ENCODE peak calls at places on chromosomes 4 and X, in six cellular contexts. S, B, L, K, H and N are unnamed samples.

GRCh38 chr4:72019688-72020087 is 12.1 kb upstream of the NPFFR2 start:
- ATAC-seq in K (no peak), L (no peak), B (no peak), S (no peak), H (peak; percentile 43), N (no peak)

GRCh38 chr4:152734015-152734698 is 45.4 kb downstream of the TIGD4 start:
- ATAC-seq in K (peak; percentile 36), L (no peak), H (peak; percentile 63), B (no peak), S (no peak), N (no peak)

GRCh38 chr4:12712648-12713339 is 771.3 kb downstream of the RAB28 start:
- ATAC-seq in H (no peak), B (no peak), K (no peak), S (no peak), L (peak; percentile 31), N (no peak)

GRCh38 chr4:38985363-38986065 is 46.7 kb downstream of the TMEM156 start:
- ATAC-seq in K (no peak), H (no peak), L (no peak), S (no peak), B (no peak), N (no peak)

GRCh38 chr4:20916106-20916505 is 215.8 kb downstream of the PACRGL start:
- ATAC-seq in S (no peak), K (no peak), L (no peak), B (no peak), H (no peak), N (no peak)

GRCh38 chr4:143390764-143391163 is 54.1 kb downstream of the GAB1 start:
- ATAC-seq in L (peak; percentile 43), S (peak; percentile 22), K (no peak), B (no peak), H (peak; percentile 46), N (no peak)

GRCh38 chr4:119663160-119663788 is 34.7 kb upstream of the PDE5A start:
- ATAC-seq in L (no peak), K (no peak), S (no peak), H (peak; percentile 79), B (no peak), N (no peak)

GRCh38 chr4:180993179-180993841 is 1249.9 kb upstream of the TENM3 start:
- ATAC-seq in L (no peak), H (no peak), S (no peak), B (no peak), K (no peak), N (no peak)

GRCh38 chr4:167232805-167233522 is 1.3 kb downstream of the SPOCK3 start:
- ATAC-seq in K (no peak), L (no peak), B (no peak), S (no peak), H (no peak), N (no peak)

GRCh38 chrX:1537031-1537715 is at the start of gene P2RY8:
- ATAC-seq in L (peak; percentile 83), K (peak; percentile 79), S (peak; percentile 67), B (peak; percentile 83), H (peak; percentile 69), N (peak; percentile 70)

GRCh38 chr4:32147446-32148064 is 1427.4 kb downstream of the PCDH7 start:
- ATAC-seq in K (no peak), H (peak; percentile 96), B (no peak), S (no peak), L (no peak), N (no peak)

GRCh38 chr4:24073948-24074347 is 184.1 kb upstream of the PPARGC1A start:
- ATAC-seq in H (no peak), S (no peak), K (no peak), L (no peak), B (no peak), N (no peak)

GRCh38 chrX:145919400-145919799 is 101.8 kb downstream of the SLITRK2 start:
- ATAC-seq in S (no peak), K (no peak), B (no peak), L (no peak), H (no peak), N (no peak)

GRCh38 chr4:159484049-159484448 is 381.2 kb downstream of the RAPGEF2 start:
- ATAC-seq in S (no peak), L (no peak), B (no peak), H (no peak), K (no peak), N (no peak)

GRCh38 chr4:127586922-127587571 is 45.7 kb upstream of the INTU start:
- ATAC-seq in K (peak; percentile 68), H (peak; percentile 96), B (peak; percentile 89), S (peak; percentile 99), L (peak; percentile 99), N (no peak)

GRCh38 chr4:145939856-145940255 is 1.2 kb upstream of the ZNF827 start:
- ATAC-seq in B (no peak), K (no peak), H (no peak), S (no peak), L (no peak), N (no peak)

GRCh38 chr4:8882239-8882638 is 10.6 kb upstream of the HMX1 start:
- ATAC-seq in B (no peak), K (no peak), S (no peak), H (no peak), L (peak; percentile 53), N (no peak)

GRCh38 chr4:53644607-53645006 is 53.3 kb upstream of the LNX1 start:
- ATAC-seq in H (peak; percentile 45), S (no peak), L (peak; percentile 49), B (no peak), K (peak; percentile 56), N (no peak)

GRCh38 chr4:61160484-61160883 is 39.6 kb upstream of the ADGRL3 start:
- ATAC-seq in L (no peak), K (no peak), H (no peak), S (no peak), B (no peak), N (no peak)

GRCh38 chr4:52627876-52628275 is 31.2 kb downstream of the USP46 start:
- ATAC-seq in H (no peak), L (no peak), S (no peak), B (no peak), K (peak; percentile 40), N (no peak)

GRCh38 chr4:147571021-147571770 is 46.0 kb upstream of the TMEM184C start:
- ATAC-seq in B (no peak), K (no peak), H (no peak), L (no peak), S (no peak), N (no peak)

GRCh38 chr4:121950212-121950679 is 1.6 kb downstream of the TRPC3 start:
- ATAC-seq in L (peak; percentile 96), H (peak; percentile 92), S (peak; percentile 94), B (peak; percentile 88), K (peak; percentile 93), N (peak; percentile 81)

GRCh38 chrX:1596676-1597344 is 5.4 kb downstream of the AKAP17A start:
- ATAC-seq in B (no peak), K (no peak), H (no peak), S (no peak), L (no peak), N (no peak)

DNA sequence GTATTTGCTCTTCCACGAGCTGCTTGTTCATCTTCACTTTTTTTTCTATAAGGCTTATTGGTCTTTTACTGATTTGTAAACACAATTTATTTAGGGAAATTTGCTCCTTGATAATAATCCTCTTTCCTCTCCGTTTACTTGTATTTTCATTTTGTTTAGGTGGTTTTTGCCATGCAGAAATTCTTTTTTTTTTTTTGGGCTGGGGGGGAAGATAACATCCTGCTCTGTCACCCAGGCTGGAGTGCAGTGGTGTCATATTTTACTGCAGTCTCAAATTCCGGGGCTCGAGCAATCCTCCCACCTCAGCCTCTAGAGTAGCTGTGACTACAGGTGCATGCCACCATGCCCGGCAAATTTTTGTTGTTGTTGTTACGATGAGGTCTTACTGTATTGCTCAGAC is 31.6 kb upstream of the BRS3 start:
- ATAC-seq in B (no peak), H (no peak), L (no peak), K (no peak), S (peak; percentile 68), N (no peak)
- TF ChIP-seq EP300 in B (no peak), H (no peak), L (no peak), K (no peak), S (no peak), N (no peak)

GRCh38 chr4:151325320-151326246 is at the start of gene SH3D19:
- ATAC-seq in L (peak; percentile 89), B (peak; percentile 88), H (no peak), K (peak; percentile 96), S (peak; percentile 43), N (peak; percentile 92)
- TF ChIP-seq POLR2A in L (peak; percentile 71), B (peak; percentile 52), H (no peak), K (peak; percentile 38), S (no peak), N (peak; percentile 59)

GRCh38 chrX:14014526-14014925 is 15.2 kb downstream of the GEMIN8 start:
- ATAC-seq in L (no peak), K (no peak), S (no peak), B (no peak), H (peak; percentile 38), N (no peak)
- H3K27ac ChIP-seq in L (no peak overlapping the region), K (no peak overlapping the region), S (no peak overlapping the region), B (no peak overlapping the region), H (no peak overlapping the region), N (no peak overlapping the region)

DNA sequence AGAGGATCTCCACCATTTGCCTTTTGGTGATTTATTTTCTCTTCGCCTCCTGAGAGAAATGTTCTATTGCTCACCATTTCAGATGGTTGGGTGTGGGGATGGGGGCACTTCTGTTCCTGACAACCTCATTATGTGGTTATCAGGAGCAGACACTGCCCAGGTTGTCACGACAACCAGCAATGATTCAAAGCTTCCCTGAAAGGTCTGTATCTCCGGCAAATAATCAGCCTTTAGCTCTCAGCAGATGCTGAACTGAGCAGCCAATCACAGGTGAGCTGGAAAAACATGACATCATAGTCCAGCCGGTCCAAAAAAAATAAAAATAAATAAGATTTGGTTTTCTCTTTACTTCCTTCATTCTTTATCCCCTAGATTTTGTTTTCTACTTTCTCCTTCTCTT is 5.5 kb upstream of the PAK3 start:
- ATAC-seq in K (no peak), B (no peak), S (no peak), L (no peak), H (no peak), N (no peak)
- TF ChIP-seq EP300 in K (no peak), B (no peak), S (no peak), L (no peak), H (no peak), N (no peak)

GRCh38 chrX:101550825-101551767 is 749 bp downstream of the ARMCX1 start:
- ATAC-seq in H (no peak), L (no peak), B (peak; percentile 43), K (peak; percentile 90), S (peak; percentile 76), N (peak; percentile 39)

GRCh38 chrX:101552714-101553113 is 2.4 kb downstream of the ARMCX1 start:
- ATAC-seq in H (no peak), K (no peak), S (no peak), L (no peak), B (no peak), N (no peak)

GRCh38 chrX:101550362-101550761 is at the start of gene ARMCX1:
- ATAC-seq in L (no peak), H (no peak), S (peak; percentile 73), B (no peak), K (peak; percentile 97), N (peak; percentile 95)
- TF ChIP-seq POLR2A in L (no peak), H (no peak), S (no peak), B (no peak), K (peak; percentile 47), N (peak; percentile 55)